ENCODE peak calls at places on chromosome 9, in four cellular contexts. R is BJ; S is CD4-positive, alpha-beta T cell; E is upper lobe of left lung. U is an unnamed sample.
A peak's percentile ranks its signal among the peaks of the same experiment; 100 is the strongest.

GRCh38 chr9:136220017-136220729 is 15.2 kb upstream of the LHX3 start:
- DNase-seq in S (peak; percentile 13), E (no peak), R (no peak), U (no peak)

GRCh38 chr9:37337301-37337905 is 85.1 kb upstream of the GRHPR start:
- DNase-seq in S (no peak), R (no peak), E (no peak), U (no peak)

GRCh38 chr9:118570076-118570475 is 799.2 kb downstream of the BRINP1 start:
- DNase-seq in S (no peak), E (no peak), R (no peak), U (no peak)

GRCh38 chr9:89009049-89009840 is 18.0 kb downstream of the S1PR3 start:
- DNase-seq in R (no peak), S (no peak), E (no peak), U (no peak)

GRCh38 chr9:109910616-109911568 is 130.9 kb downstream of the PALM2AKAP2 start:
- DNase-seq in S (no peak), E (no peak), R (peak; percentile 46), U (no peak)

GRCh38 chr9:9942764-9943424 is 669.9 kb downstream of the PTPRD start:
- DNase-seq in R (peak; percentile 4), E (peak; percentile 39), S (peak; percentile 14), U (peak; percentile 84)

GRCh38 chr9:111153973-111154590 is 115.8 kb upstream of the LPAR1 start:
- DNase-seq in S (no peak), R (no peak), E (no peak), U (no peak)

GRCh38 chr9:100505564-100506159 is 32.7 kb downstream of the TMEFF1 start:
- DNase-seq in R (no peak), S (peak; percentile 26), E (peak; percentile 53), U (peak; percentile 56)

GRCh38 chr9:95511952-95512750 is 4.6 kb downstream of the PTCH1 start:
- DNase-seq in R (no peak), E (no peak), S (no peak), U (no peak)

GRCh38 chr9:106284300-106284699 is 578.7 kb upstream of the ZNF462 start:
- DNase-seq in R (no peak), E (no peak), S (no peak), U (peak; percentile 19)
- TF ChIP-seq CTCF in R (no peak), E (no peak), S (no peak), U (peak; percentile 44)

GRCh38 chr9:26937816-26938371 is 9.1 kb downstream of the PLAA start:
- DNase-seq in S (no peak), R (no peak), E (no peak), U (no peak)

GRCh38 chr9:26939934-26940711 is 6.9 kb downstream of the PLAA start:
- DNase-seq in S (no peak), E (no peak), R (no peak), U (no peak)

GRCh38 chr9:26940779-26941178 is 6.3 kb downstream of the PLAA start:
- DNase-seq in E (no peak), S (no peak), R (no peak), U (no peak)

GRCh38 chr9:26935847-26936246 is 11.2 kb downstream of the PLAA start:
- DNase-seq in R (no peak), E (no peak), S (no peak), U (no peak)
- TF ChIP-seq CTCF in R (no peak), E (no peak), S (no peak), U (no peak)

DNA sequence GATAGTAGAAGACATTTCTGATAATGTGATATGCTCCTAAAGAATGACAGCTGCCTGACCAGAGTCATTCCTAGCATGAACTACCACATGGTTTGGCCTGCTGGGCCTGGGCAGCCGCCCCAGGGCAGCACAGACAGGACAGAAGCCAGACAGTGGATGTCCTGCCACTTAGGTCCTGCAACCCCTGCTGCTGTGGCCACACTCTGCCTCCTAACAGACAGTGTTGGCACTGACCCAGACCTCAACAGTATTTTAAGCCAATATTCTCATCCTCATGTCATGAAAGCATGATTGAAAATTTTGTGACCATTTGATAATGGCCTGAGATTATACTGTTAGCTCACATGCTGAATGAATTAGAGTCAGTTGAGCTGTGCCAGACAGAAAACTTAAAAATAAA is 15.8 kb downstream of the CENPP start:
- DNase-seq in S (no peak), E (no peak), R (no peak), U (no peak)
- TF ChIP-seq CTCF in S (no peak), E (no peak), R (no peak), U (no peak)

GRCh38 chr9:112331676-112331955 is 1.8 kb downstream of the PTBP3 start:
- DNase-seq in R (no peak), S (no peak), E (no peak), U (no peak)

GRCh38 chr9:112332977-112333638 is at the start of gene PTBP3:
- DNase-seq in S (peak; percentile 65), E (peak; percentile 88), R (no peak), U (peak; percentile 51)

GRCh38 chr9:112333639-112334318 is 360 bp upstream of the PTBP3 start:
- DNase-seq in E (peak; percentile 97), R (peak; percentile 64), S (peak; percentile 89), U (peak; percentile 92)

GRCh38 chr9:112332272-112332671 is 1.1 kb downstream of the PTBP3 start:
- DNase-seq in R (no peak), S (no peak), E (no peak), U (no peak)

GRCh38 chr9:112332674-112332976 is 794 bp downstream of the PTBP3 start:
- DNase-seq in R (no peak), S (no peak), E (no peak), U (no peak)
- TF ChIP-seq CTCF in R (peak; percentile 10), S (no peak), E (no peak), U (peak; percentile 51)

DNA sequence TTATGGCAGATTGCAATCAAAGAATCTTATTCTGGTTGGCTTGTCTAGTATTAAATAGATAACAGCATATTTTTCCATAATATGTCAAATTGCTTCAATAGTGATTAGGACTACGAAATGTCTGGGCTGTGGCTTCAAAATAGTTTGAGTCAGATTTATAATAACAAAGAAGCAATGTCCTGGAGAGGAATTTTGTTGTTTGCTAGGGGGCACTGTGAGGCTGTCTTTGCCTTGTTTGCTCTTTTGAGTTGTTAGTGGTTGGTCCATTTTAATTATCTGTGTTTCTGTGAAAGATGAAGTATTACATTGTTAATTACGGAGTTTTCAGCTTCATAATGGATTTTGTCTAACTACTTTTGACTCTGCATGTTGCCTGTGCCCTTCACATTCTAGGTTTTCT is 713.6 kb downstream of the TLE4 start:
- DNase-seq in E (no peak), R (no peak), S (no peak), U (no peak)
- TF ChIP-seq CTCF in E (no peak), R (no peak), S (no peak), U (peak; percentile 41)

DNA sequence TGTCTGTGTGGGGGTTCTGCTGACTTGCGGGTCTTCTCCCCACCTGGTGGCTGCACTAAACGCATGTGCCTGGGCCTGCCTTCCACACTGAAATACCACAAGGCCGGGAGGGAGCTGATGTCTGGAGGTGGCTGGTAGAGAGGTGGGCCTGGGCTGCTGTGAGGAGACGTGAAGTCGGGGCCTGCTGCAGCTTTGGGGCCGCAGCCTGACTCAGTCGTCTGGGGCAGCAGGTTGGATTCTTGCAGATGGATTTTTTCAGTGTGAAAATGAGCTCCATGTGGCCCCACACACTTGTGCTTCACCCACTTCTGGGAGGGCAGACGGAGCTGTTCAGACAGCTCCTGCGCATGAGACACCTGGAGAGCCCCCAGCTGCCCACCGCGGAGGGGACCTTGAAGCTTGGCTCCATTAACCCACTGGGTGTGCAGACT is 29.3 kb downstream of the COL5A1 start:
- DNase-seq in S (no peak), R (no peak), E (no peak), U (no peak)
- TF ChIP-seq CTCF in S (no peak), R (no peak), E (no peak), U (no peak)

DNA sequence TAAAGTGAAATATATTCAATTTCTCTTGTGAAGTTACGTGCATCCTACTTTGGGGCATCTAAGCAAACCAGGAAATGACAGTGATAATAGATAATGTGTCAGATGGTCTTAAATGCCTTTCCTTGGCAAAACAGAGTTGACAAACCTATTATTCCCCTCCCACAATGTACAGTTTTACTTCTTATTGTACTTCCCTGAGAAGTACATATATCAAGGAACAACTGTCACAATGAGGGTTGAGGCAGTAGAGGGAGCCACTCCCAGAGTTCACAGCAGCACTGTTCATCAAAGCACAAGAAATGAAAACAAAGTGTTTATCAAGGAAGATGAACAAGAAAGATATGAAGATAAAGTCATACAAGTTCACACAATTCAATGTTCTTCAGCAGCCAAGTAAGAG is 41.1 kb downstream of the ELAVL2 start:
- DNase-seq in S (no peak), R (no peak), E (no peak), U (no peak)
- TF ChIP-seq CTCF in S (no peak), R (no peak), E (no peak), U (no peak)

GRCh38 chr9:4380406-4380805 is 80.5 kb upstream of the GLIS3 start:
- DNase-seq in R (no peak), S (no peak), E (no peak), U (no peak)

GRCh38 chr9:4381744-4382143 is 81.9 kb upstream of the GLIS3 start:
- DNase-seq in S (no peak), E (no peak), R (no peak), U (no peak)

GRCh38 chr9:4386819-4387218 is 87.0 kb upstream of the GLIS3 start:
- DNase-seq in E (no peak), R (no peak), S (no peak), U (no peak)

GRCh38 chr9:4384750-4385149 is 84.9 kb upstream of the GLIS3 start:
- DNase-seq in R (no peak), S (no peak), E (no peak), U (no peak)

DNA sequence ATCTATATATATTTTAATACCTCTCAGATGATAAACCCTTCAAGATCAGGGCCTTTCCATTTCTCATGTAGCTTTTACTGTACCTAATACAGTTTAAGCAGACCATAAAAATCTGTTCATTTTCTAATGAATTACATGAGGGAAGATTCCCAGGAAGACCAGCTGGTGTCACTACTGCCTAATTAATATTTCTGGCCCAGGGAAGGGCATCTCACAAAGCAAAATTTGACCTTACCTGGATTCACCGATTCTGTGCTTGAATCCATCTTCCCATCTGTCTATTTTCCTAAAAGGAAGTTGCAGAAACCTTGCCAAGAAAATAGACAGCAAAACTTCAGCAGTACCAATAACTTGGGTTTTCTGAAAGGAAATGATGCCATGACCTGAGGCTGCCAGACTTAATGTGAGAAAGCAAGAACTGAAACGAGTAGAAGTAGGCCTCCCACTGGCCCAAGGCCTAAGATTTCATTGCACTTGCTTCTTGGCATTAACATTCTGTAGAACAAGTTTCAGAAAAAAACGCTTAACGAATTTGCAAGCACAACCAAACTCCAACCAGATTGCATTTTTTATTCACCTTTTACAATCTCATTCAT is 83.0 kb upstream of the GLIS3 start:
- DNase-seq in S (no peak), E (no peak), R (no peak), U (peak; percentile 5)
- TF ChIP-seq CTCF in S (peak; percentile 63), E (peak; percentile 34), R (peak; percentile 55), U (peak; percentile 72)

DNA sequence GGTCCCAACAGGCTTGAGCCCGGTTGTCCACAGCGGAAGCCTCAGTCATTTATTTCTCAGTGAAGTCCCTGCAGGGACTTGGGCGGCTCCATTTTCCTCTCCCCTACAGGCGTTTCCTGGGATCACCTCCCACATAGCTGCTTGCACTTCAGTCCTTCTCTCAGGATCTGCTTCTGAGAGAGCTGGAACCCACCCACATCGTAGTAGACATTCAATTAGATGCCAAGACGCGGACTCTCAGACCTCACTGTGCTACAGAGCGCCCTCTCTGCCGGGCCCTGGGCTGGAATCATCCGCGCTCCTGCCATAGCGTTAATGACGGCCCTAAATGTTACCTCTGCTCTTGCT is 54.0 kb upstream of the ROR2 start:
- DNase-seq in R (no peak), E (no peak), S (no peak), U (no peak)
- TF ChIP-seq CTCF in R (no peak), E (no peak), S (no peak), U (no peak)

U was measured in neural crest cell.